ENCODE peak calls at places on chromosomes 13 and 19, in four cellular contexts. Y, C, T and N are unnamed samples.

GRCh38 chr19:35911790-35912189 is 3.7 kb upstream of the TYROBP start:
- DNase-seq in T (peak; percentile 97), Y (peak; percentile 81), C (no peak), N (peak; percentile 72)

GRCh38 chr13:113903361-113903760 is 39.5 kb upstream of the GAS6 start:
- DNase-seq in C (no peak), Y (peak; percentile 6), T (no peak), N (no peak)

GRCh38 chr19:45498411-45499195 is at the start of gene PPM1N:
- DNase-seq in Y (no peak), C (no peak), T (no peak), N (peak; percentile 72)

GRCh38 chr19:2554856-2555255 is 78.9 kb downstream of the GADD45B start:
- DNase-seq in Y (no peak), C (no peak), T (no peak), N (no peak)

GRCh38 chr19:45098521-45099464 is 5.8 kb downstream of the PPP1R37 start:
- DNase-seq in T (peak; percentile 23), C (no peak), Y (no peak), N (no peak)

GRCh38 chr19:12757544-12758274 is 6.1 kb downstream of the BEST2 start:
- DNase-seq in C (peak; percentile 80), Y (peak; percentile 77), T (peak; percentile 68), N (peak; percentile 86)

GRCh38 chr19:39671739-39672363 is 16.1 kb downstream of the LGALS16 start:
- DNase-seq in T (peak; percentile 42), C (no peak), Y (peak; percentile 31), N (no peak)

GRCh38 chr19:19103167-19103566 is 35.1 kb downstream of the TMEM161A start:
- DNase-seq in C (no peak), Y (no peak), T (peak; percentile 45), N (no peak)

GRCh38 chr13:32917504-32917903 is 98.7 kb upstream of the KL start:
- DNase-seq in Y (no peak), T (no peak), C (no peak), N (no peak)

GRCh38 chr13:44184740-44185139 is 188.9 kb upstream of the SERP2 start:
- DNase-seq in Y (no peak), C (no peak), T (no peak), N (no peak)

GRCh38 chr13:44176173-44176572 is 197.5 kb upstream of the SERP2 start:
- DNase-seq in T (no peak), C (no peak), Y (no peak), N (no peak)

GRCh38 chr13:44181938-44182337 is 191.7 kb upstream of the SERP2 start:
- DNase-seq in T (no peak), C (no peak), Y (no peak), N (no peak)

GRCh38 chr13:44180876-44181536 is 192.6 kb upstream of the SERP2 start:
- DNase-seq in T (no peak), Y (no peak), C (no peak), N (no peak)
- TF ChIP-seq CTCF in T (no peak), Y (no peak), C (no peak), N (no peak)

DNA sequence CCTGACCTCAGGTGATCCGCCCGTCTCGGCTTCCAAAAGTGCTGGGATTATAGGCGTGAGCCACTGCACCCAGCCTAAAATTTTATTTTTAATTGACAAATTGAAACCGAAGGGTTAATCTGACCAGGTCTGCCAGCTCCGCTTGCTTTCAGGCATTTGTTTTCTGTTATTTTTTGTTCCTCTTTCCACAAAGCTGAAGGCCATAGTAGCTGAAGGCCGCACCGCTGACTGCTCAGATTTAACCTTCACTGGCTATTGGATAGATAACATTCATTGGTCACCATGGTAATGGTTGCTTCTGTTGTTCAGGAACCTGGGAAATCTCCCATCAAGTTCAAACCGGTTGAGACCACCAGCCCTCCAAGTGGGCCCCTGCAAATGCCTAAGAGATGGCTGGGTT is 124.5 kb upstream of the USP29 start:
- DNase-seq in C (no peak), T (no peak), Y (no peak), N (no peak)
- H3K9me3 ChIP-seq in C (no peaks in the 10 kb centered on the region), T (no peaks in the 10 kb centered on the region), Y (no peaks in the 10 kb centered on the region), N (no peaks in the 10 kb centered on the region)

DNA sequence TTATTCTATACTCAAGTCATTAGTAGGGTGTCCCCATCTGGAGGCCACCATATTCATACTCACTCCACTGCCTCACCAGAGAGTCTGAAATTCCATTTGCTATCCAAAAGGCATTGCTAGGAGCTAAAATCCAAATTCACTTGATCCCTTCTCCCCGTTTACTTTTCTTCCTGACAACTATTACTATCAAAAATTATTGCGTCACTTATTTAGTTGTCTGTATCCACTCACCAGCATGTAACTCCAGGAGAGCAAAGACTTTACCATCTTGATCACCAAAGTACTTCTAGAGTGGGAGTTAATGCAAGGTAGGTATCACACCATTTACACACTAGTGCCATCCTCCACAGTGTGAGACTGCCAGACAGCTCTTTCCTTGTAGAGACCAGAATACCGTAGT is 82.3 kb upstream of the SGCG start:
- DNase-seq in T (no peak), C (no peak), Y (no peak), N (no peak)
- H3K36me3 ChIP-seq in T (no peaks in the 10 kb centered on the region), C (no peaks in the 10 kb centered on the region), Y (no peaks in the 10 kb centered on the region), N (no peaks in the 10 kb centered on the region)

GRCh38 chr19:43660301-43660700 is 9.7 kb downstream of the PLAUR start:
- DNase-seq in T (no peak), Y (no peak), C (no peak), N (no peak)

GRCh38 chr19:43664008-43664407 is 6.0 kb downstream of the PLAUR start:
- DNase-seq in T (no peak), Y (no peak), C (no peak), N (no peak)

GRCh38 chr19:43667524-43668405 is 2.2 kb downstream of the PLAUR start:
- DNase-seq in T (no peak), Y (no peak), C (peak; percentile 28), N (peak; percentile 70)

GRCh38 chr19:43658001-43658400 is 12.0 kb downstream of the PLAUR start:
- DNase-seq in Y (no peak), T (no peak), C (no peak), N (no peak)

GRCh38 chr19:43662487-43662886 is 7.5 kb downstream of the PLAUR start:
- DNase-seq in Y (no peak), C (no peak), T (no peak), N (no peak)
- TF ChIP-seq CTCF in Y (no peak), C (peak; percentile 14), T (no peak), N (peak; percentile 14)

GRCh38 chr13:51520524-51520923 is 63.7 kb upstream of the WDFY2 start:
- DNase-seq in C (no peak), Y (no peak), T (peak; percentile 35), N (no peak)
- H3K9me3 ChIP-seq in C (no peaks in the 10 kb centered on the region), Y (no peaks in the 10 kb centered on the region), T (no peaks in the 10 kb centered on the region), N (no peaks in the 10 kb centered on the region)

GRCh38 chr13:110664673-110665072 is 41.2 kb downstream of the CARS2 start:
- DNase-seq in T (no peak), C (no peak), Y (no peak), N (no peak)
- H3K36me3 ChIP-seq in T (peaks cover 38% of the 10 kb centered on the region), C (no peaks in the 10 kb centered on the region), Y (no peaks in the 10 kb centered on the region), N (peaks cover 74% of the 10 kb centered on the region)

GRCh38 chr19:917323-918151 is at the start of gene KISS1R:
- DNase-seq in Y (no peak), T (no peak), C (no peak), N (peak; percentile 77)

GRCh38 chr19:918152-918437 is 962 bp downstream of the KISS1R start:
- DNase-seq in C (no peak), Y (no peak), T (no peak), N (no peak)

GRCh38 chr19:919157-920050 is 2.3 kb downstream of the KISS1R start:
- DNase-seq in Y (no peak), T (peak; percentile 56), C (no peak), N (peak; percentile 66)

GRCh38 chr19:918481-919156 is 1.5 kb downstream of the KISS1R start:
- DNase-seq in C (no peak), T (no peak), Y (no peak), N (peak; percentile 65)

DNA sequence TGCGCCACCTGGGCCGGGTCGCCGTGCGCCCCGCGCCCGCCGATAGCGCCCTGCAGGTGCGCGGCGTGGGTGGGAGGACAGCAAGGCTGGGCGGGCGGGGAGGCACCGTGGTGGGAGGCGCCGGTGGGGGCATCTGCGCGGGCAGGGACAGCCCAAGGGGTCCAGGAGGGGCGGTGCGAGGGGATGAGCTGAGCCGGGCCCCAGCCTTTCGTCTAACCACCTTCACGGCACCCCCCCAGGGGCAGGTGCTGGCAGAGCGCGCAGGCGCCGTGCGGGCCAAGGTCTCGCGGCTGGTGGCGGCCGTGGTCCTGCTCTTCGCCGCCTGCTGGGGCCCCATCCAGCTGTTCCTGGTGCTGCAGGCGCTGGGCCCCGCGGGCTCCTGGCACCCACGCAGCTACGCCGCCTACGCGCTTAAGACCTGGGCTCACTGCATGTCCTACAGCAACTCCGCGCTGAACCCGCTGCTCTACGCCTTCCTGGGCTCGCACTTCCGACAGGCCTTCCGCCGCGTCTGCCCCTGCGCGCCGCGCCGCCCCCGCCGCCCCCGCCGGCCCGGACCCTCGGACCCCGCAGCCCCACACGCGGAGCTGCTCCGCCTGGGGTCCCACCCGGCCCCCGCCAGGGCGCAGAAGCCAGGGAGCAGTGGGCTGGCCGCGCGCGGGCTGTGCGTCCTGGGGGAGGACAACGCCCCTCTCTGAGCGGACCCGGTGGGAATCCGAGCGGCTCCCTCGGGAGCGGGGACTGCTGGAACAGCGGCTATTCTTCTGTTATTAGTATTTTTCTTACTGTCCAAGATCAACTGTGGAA is 3.1 kb downstream of the KISS1R start:
- DNase-seq in Y (no peak), C (no peak), T (no peak), N (peak; percentile 70)
- TF ChIP-seq CTCF in Y (no peak), C (no peak), T (no peak), N (no peak)

GRCh38 chr19:48283908-48284307 is 14.0 kb downstream of the ZNF114 start:
- DNase-seq in Y (no peak), C (no peak), T (no peak), N (no peak)

GRCh38 chr19:48274173-48274572 is 4.3 kb downstream of the ZNF114 start:
- DNase-seq in T (no peak), Y (no peak), C (no peak), N (no peak)

GRCh38 chr19:48274938-48275337 is 5.1 kb downstream of the ZNF114 start:
- DNase-seq in C (no peak), Y (no peak), T (no peak), N (no peak)

GRCh38 chr19:48284891-48285290 is 15.0 kb downstream of the ZNF114 start:
- DNase-seq in C (no peak), Y (no peak), T (no peak), N (no peak)

DNA sequence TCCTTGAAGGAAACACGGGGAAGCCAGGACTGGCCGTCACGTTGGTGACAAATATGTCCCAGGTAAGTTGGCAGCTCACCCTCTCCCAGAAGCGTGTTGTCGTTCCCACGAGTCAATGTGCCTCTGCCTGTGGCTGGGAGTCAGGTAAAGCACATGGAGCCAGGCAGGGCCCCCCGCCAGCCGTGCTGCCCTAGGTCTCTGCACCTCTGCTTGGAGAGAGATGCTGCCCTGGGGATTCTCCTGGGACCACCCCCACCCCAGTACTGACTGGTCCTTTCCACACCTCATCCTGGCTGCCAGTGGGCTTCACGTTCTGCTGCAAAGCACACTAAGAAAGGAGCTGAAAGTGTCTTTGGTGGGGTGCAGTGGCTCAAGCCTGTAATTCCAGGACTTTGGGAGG is 9.9 kb downstream of the ZNF114 start:
- DNase-seq in Y (no peak), C (no peak), T (no peak), N (peak; percentile 39)
- H3K9me3 ChIP-seq in Y (no peaks in the 10 kb centered on the region), C (no peaks in the 10 kb centered on the region), T (no peaks in the 10 kb centered on the region), N (no peaks in the 10 kb centered on the region)

GRCh38 chr19:329876-330275 is 14.7 kb downstream of the MIER2 start:
- DNase-seq in Y (no peak), T (no peak), C (no peak), N (peak; percentile 19)
- H3K36me3 ChIP-seq in Y (peaks cover 3% of the 10 kb centered on the region), T (peaks cover 55% of the 10 kb centered on the region), C (no peaks in the 10 kb centered on the region), N (peaks cover 74% of the 10 kb centered on the region)